ENCODE peak calls at places on chromosome 1, in six cellular contexts. L is hepatocyte, P is left ventricle myocardium inferior, E is ascending aorta, I is tibial nerve, J is HCT116. U is an unnamed sample.

GRCh38 chr1:184399192-184399847 is 12.5 kb downstream of the C1orf21 start:
- DNase-seq in E (no peak), P (no peak), I (no peak), L (no peak), J (no peak), U (no peak)

GRCh38 chr1:195141294-195141693 is 1466.9 kb downstream of the KCNT2 start:
- DNase-seq in J (peak; percentile 2), I (no peak), E (no peak), P (no peak), L (no peak), U (no peak)

GRCh38 chr1:228295981-228296380 is 88.1 kb downstream of the OBSCN start:
- DNase-seq in I (no peak), P (no peak), J (no peak), E (no peak), L (no peak), U (no peak)

GRCh38 chr1:168437821-168438220 is 106.0 kb downstream of the XCL2 start:
- DNase-seq in J (no peak), L (no peak), I (no peak), E (no peak), P (no peak), U (no peak)

GRCh38 chr1:13605159-13605558 is 21.5 kb downstream of the PDPN start:
- DNase-seq in P (no peak), E (no peak), L (peak; percentile 51), J (no peak), I (no peak), U (no peak)

GRCh38 chr1:24803220-24803619 is 58.0 kb downstream of the CLIC4 start:
- DNase-seq in P (no peak), E (no peak), I (no peak), L (no peak), J (no peak), U (no peak)

GRCh38 chr1:227996187-227996950 is 10.4 kb upstream of the WNT3A start:
- DNase-seq in J (no peak), I (no peak), P (no peak), L (peak; percentile 0), E (no peak), U (no peak)

GRCh38 chr1:221741364-221741970 is 422 bp downstream of the DUSP10 start:
- DNase-seq in L (peak; percentile 34), J (no peak), P (no peak), I (peak; percentile 40), E (no peak), U (no peak)

GRCh38 chr1:163410073-163410522 is 88.3 kb downstream of the NUF2 start:
- DNase-seq in I (peak; percentile 31), L (peak; percentile 82), P (no peak), E (no peak), J (peak; percentile 48), U (no peak)

GRCh38 chr1:209375681-209376360 is 207.7 kb upstream of the CAMK1G start:
- DNase-seq in I (no peak), P (no peak), L (no peak), J (no peak), E (no peak), U (no peak)

GRCh38 chr1:2073382-2074230 is 23.4 kb downstream of the PRKCZ start:
- DNase-seq in P (no peak), J (no peak), E (no peak), I (no peak), L (no peak), U (no peak)

GRCh38 chr1:7826363-7826762 is 26.5 kb downstream of the UTS2 start:
- DNase-seq in E (no peak), P (no peak), I (no peak), J (no peak), L (no peak), U (no peak)

GRCh38 chr1:107572674-107573205 is 392.2 kb downstream of the VAV3 start:
- DNase-seq in I (peak; percentile 12), E (no peak), P (no peak), J (no peak), L (peak; percentile 29), U (no peak)

GRCh38 chr1:112618721-112619517 is at the start of gene ST7L:
- DNase-seq in L (peak; percentile 79), E (no peak), I (peak; percentile 79), P (peak; percentile 78), J (peak; percentile 49), U (peak; percentile 9)

GRCh38 chr1:232305020-232305419 is 324.9 kb downstream of the SIPA1L2 start:
- DNase-seq in L (no peak), J (no peak), P (no peak), I (no peak), E (no peak), U (no peak)

GRCh38 chr1:8702848-8703810 is 114.3 kb downstream of the RERE start:
- DNase-seq in L (peak; percentile 95), I (peak; percentile 75), E (peak; percentile 57), J (peak; percentile 82), P (peak; percentile 93), U (peak; percentile 57)

GRCh38 chr1:155186266-155186954 is 12.8 kb downstream of the TRIM46 start:
- DNase-seq in L (peak; percentile 54), I (no peak), P (peak; percentile 3), E (no peak), J (no peak), U (no peak)

GRCh38 chr1:97832490-97832889 is 88.3 kb downstream of the DPYD start:
- DNase-seq in E (no peak), J (no peak), P (peak; percentile 34), L (no peak), I (no peak), U (no peak)

GRCh38 chr1:8516793-8517556 is 199.1 kb downstream of the SLC45A1 start:
- DNase-seq in J (no peak), P (no peak), I (no peak), E (no peak), L (no peak), U (no peak)

GRCh38 chr1:160309183-160309535 is 24.2 kb upstream of the PEX19 start:
- DNase-seq in L (no peak), P (no peak), J (no peak), E (no peak), I (no peak), U (no peak)

GRCh38 chr1:44072204-44072603 is 40.9 kb upstream of the SLC6A9 start:
- DNase-seq in J (peak; percentile 61), I (no peak), P (no peak), L (no peak), E (no peak), U (no peak)

GRCh38 chr1:228007054-228007800 is 429 bp downstream of the WNT3A start:
- DNase-seq in L (no peak), J (no peak), P (no peak), I (no peak), E (no peak), U (no peak)

GRCh38 chr1:168958562-168959289 is 147.8 kb upstream of the ATP1B1 start:
- DNase-seq in L (no peak), E (no peak), J (no peak), I (no peak), P (no peak), U (no peak)

GRCh38 chr1:153990468-153991150 is at the start of gene RPS27:
- DNase-seq in J (peak; percentile 98), I (peak; percentile 92), P (peak; percentile 81), L (peak; percentile 98), E (peak; percentile 83), U (peak; percentile 77)

GRCh38 chr1:153984125-153984899 is 1.8 kb downstream of the RAB13 start:
- DNase-seq in I (no peak), P (no peak), L (no peak), J (no peak), E (no peak), U (no peak)

GRCh38 chr1:153987621-153988020 is 1.5 kb upstream of the RAB13 start:
- DNase-seq in P (no peak), E (no peak), J (no peak), I (no peak), L (no peak), U (no peak)

GRCh38 chr1:153985984-153986761 is at the start of gene RAB13:
- DNase-seq in I (peak; percentile 78), J (peak; percentile 61), P (peak; percentile 86), L (peak; percentile 95), E (peak; percentile 58), U (no peak)

GRCh38 chr1:153985341-153985912 is 712 bp downstream of the RAB13 start:
- DNase-seq in L (peak; percentile 73), I (peak; percentile 61), J (no peak), P (no peak), E (no peak), U (no peak)
- H3K4me1 ChIP-seq in L (peaks cover 13% of the 10 kb centered on the region), I (peaks cover 14% of the 10 kb centered on the region), J (peaks cover 12% of the 10 kb centered on the region), P (peaks cover 37% of the 10 kb centered on the region), E (peaks cover 21% of the 10 kb centered on the region), U (peaks cover 8% of the 10 kb centered on the region)

GRCh38 chr1:150619576-150620509 is 9.6 kb downstream of the ENSA start:
- DNase-seq in E (no peak), L (peak; percentile 62), P (no peak), J (no peak), I (no peak), U (no peak)
- TF ChIP-seq CTCF in E (peak; percentile 25), L (no peak), P (peak; percentile 31), J (peak; percentile 41), I (peak; percentile 38), U (no peak)

GRCh38 chr1:19485362-19486187 is at the start of gene CAPZB:
- DNase-seq in I (peak; percentile 85), J (peak; percentile 48), P (peak; percentile 97), E (peak; percentile 80), L (peak; percentile 98), U (peak; percentile 63)
- H3K4me1 ChIP-seq in I (peaks cover 52% of the 10 kb centered on the region), J (peaks cover 11% of the 10 kb centered on the region), P (peaks cover 74% of the 10 kb centered on the region), E (peaks cover 47% of the 10 kb centered on the region), L (peaks cover 43% of the 10 kb centered on the region), U (peaks cover 27% of the 10 kb centered on the region)

GRCh38 chr1:22387888-22388564 is 63.6 kb upstream of the ZBTB40 start:
- DNase-seq in P (no peak), J (no peak), E (no peak), I (no peak), L (peak; percentile 32), U (no peak)
- TF ChIP-seq CTCF in P (no peak), J (no peak), E (no peak), I (no peak), L (no peak), U (no peak)

DNA sequence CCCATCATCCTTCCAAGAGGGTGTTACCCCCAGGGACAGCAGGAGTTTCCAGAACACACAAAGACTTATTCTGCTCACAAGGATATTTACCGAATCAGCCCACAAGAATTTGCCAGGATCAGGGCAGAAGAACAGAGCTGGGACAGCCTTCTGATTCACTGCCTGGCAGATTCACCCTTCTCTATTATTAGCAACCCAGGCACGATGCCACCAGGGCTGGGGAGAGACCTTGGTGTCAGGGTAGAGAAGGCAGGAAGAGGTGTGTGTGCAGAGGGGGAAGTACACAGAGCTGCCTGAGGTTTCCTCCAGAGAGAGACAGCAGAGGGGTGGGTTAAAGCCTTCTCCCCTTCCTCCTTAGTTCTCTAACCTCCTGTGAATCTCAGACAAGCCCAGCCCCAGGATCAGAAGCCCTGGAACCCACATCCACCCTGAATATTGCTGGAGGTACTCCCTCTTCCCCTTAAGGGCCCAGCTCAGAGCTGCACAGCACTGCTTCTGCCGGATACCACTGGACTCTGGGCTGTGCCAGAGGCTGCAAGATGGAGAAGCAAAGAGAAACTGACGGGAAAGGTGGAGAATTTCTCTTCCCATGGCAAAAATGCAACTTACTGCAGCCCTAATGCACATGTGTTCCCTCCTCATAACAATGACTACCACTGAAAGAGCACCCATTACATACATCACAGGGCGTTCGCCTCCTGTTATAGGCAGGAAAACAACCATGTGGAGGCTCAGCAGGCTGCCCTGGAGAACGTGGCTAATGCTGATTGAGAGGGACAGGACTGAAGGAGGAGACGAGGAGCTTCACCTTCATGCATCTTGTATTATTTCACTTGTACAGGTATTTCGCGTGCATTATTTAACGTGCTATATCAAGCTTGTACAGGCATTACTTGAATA is 61.7 kb downstream of the ITPKB start:
- DNase-seq in L (peak; percentile 50), J (no peak), P (peak; percentile 83), I (peak; percentile 93), E (no peak), U (peak; percentile 43)
- H3K4me1 ChIP-seq in L (peaks cover 7% of the 10 kb centered on the region), J (peaks cover 3% of the 10 kb centered on the region), P (peaks cover 100% of the 10 kb centered on the region), I (peaks cover 73% of the 10 kb centered on the region), E (peaks cover 39% of the 10 kb centered on the region), U (peaks cover 98% of the 10 kb centered on the region)